ENCODE peak calls at places on chromosomes 2 and 18, in four cellular contexts. One of them, this sample, is unnamed.
A peak's percentile ranks its signal among the peaks of the same experiment; 100 is the strongest.

GRCh38 chr2:111185496-111186022 is 64.8 kb downstream of the BCL2L11 start:
- DNase-seq in HepG2: no peak
- DNase-seq in prostate gland: peak; percentile 70
- DNase-seq in astrocyte of the spinal cord: no peak
- DNase-seq in this sample: no peak

GRCh38 chr2:174667461-174667860 is 69.9 kb upstream of the WIPF1 start:
- DNase-seq in HepG2: no peak
- DNase-seq in prostate gland: no peak
- DNase-seq in astrocyte of the spinal cord: no peak
- DNase-seq in this sample: no peak

GRCh38 chr18:77123313-77124231 is 9.0 kb downstream of the MBP start:
- DNase-seq in HepG2: no peak
- DNase-seq in prostate gland: no peak
- DNase-seq in astrocyte of the spinal cord: no peak
- DNase-seq in this sample: no peak

GRCh38 chr18:8990276-8991031 is 112.0 kb upstream of the NDUFV2 start:
- DNase-seq in HepG2: no peak
- DNase-seq in prostate gland: no peak
- DNase-seq in astrocyte of the spinal cord: peak; percentile 32
- DNase-seq in this sample: peak; percentile 8

GRCh38 chr2:241820625-241821384 is 11.8 kb downstream of the NEU4 start:
- DNase-seq in HepG2: no peak
- DNase-seq in prostate gland: no peak
- DNase-seq in astrocyte of the spinal cord: no peak
- DNase-seq in this sample: no peak

GRCh38 chr2:127893494-127893893 is 7.7 kb upstream of the AMMECR1L start:
- DNase-seq in HepG2: peak; percentile 28
- DNase-seq in prostate gland: no peak
- DNase-seq in astrocyte of the spinal cord: no peak
- DNase-seq in this sample: no peak

GRCh38 chr2:153770359-153770991 is 101.2 kb upstream of the GALNT13 start:
- DNase-seq in HepG2: no peak
- DNase-seq in prostate gland: no peak
- DNase-seq in astrocyte of the spinal cord: no peak
- DNase-seq in this sample: no peak

GRCh38 chr2:74821177-74822124 is 12.5 kb upstream of the HK2 start:
- DNase-seq in HepG2: peak; percentile 43
- DNase-seq in prostate gland: no peak
- DNase-seq in astrocyte of the spinal cord: no peak
- DNase-seq in this sample: no peak

GRCh38 chr2:197904446-197904845 is 100.1 kb downstream of the PLCL1 start:
- DNase-seq in HepG2: no peak
- DNase-seq in prostate gland: no peak
- DNase-seq in astrocyte of the spinal cord: no peak
- DNase-seq in this sample: no peak

GRCh38 chr2:133271105-133271504 is 297.2 kb downstream of the NCKAP5 start:
- DNase-seq in HepG2: no peak
- DNase-seq in prostate gland: no peak
- DNase-seq in astrocyte of the spinal cord: peak; percentile 61
- DNase-seq in this sample: no peak

GRCh38 chr18:30358545-30358944 is 684.0 kb downstream of the DSC3 start:
- DNase-seq in HepG2: no peak
- DNase-seq in prostate gland: no peak
- DNase-seq in astrocyte of the spinal cord: peak; percentile 59
- DNase-seq in this sample: no peak

GRCh38 chr2:216742411-216742810 is 47.1 kb upstream of the IGFBP5 start:
- DNase-seq in HepG2: no peak
- DNase-seq in prostate gland: no peak
- DNase-seq in astrocyte of the spinal cord: no peak
- DNase-seq in this sample: no peak

GRCh38 chr2:219284501-219285347 is 5.6 kb downstream of the DNAJB2 start:
- DNase-seq in HepG2: no peak
- DNase-seq in prostate gland: no peak
- DNase-seq in astrocyte of the spinal cord: no peak
- DNase-seq in this sample: no peak

DNA sequence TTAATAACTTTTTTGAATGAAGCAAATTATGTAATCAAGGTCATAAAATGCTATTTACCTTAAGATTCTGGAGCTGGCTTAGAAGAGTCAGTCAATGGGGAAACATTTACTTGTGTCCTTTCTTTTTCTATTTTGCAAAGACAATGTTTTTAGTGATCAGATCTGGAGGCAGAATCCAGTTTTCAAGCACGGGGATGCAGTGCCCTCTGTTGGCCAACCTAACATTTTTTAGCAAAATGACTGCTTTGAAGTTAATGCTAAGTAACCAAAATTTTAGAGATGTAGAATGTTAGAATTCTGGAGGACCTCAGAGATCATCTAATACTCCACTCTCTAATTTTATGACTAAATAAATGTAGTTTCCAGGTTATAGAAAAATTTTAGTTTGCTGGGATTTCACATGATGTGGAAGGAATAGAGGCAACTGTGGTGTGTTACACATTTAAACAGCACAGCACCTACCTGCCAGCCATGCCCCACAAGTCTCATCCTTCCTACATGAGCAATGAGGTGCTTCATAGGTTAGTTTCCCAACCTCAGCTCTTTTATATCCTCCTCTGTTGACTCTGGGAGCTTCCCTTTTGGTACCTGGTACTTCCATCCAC is 23.6 kb upstream of the SLC9A4 start:
- DNase-seq in HepG2: peak; percentile 23
- DNase-seq in prostate gland: peak; percentile 24
- DNase-seq in astrocyte of the spinal cord: peak; percentile 57
- DNase-seq in this sample: no peak
- TF ChIP-seq CTCF in HepG2: peak; percentile 72
- TF ChIP-seq CTCF in prostate gland: peak; percentile 55
- TF ChIP-seq CTCF in astrocyte of the spinal cord: peak; percentile 68
- TF ChIP-seq CTCF in this sample: peak; percentile 73

DNA sequence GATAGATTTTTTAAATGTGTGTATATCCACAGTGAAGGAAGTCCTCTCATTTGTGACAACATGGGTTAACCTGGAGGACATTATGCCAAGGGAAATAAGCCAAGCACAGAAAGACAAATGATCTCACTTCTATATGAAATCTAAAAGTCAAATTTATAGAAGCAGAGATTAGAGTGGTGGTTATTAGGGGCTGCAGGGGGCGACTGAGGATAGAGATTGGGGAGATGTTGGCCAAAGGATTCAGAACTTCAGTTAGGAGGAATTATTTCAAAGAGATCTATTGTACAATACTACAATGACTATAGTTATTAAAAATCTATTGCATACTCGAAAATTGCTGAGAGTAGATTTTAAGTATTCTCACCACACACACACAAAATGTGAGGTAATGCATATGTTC is 252.4 kb upstream of the SLC39A10 start:
- DNase-seq in HepG2: no peak
- DNase-seq in prostate gland: no peak
- DNase-seq in astrocyte of the spinal cord: no peak
- DNase-seq in this sample: no peak
- TF ChIP-seq CTCF in HepG2: no peak
- TF ChIP-seq CTCF in prostate gland: no peak
- TF ChIP-seq CTCF in astrocyte of the spinal cord: no peak
- TF ChIP-seq CTCF in this sample: peak; percentile 18

DNA sequence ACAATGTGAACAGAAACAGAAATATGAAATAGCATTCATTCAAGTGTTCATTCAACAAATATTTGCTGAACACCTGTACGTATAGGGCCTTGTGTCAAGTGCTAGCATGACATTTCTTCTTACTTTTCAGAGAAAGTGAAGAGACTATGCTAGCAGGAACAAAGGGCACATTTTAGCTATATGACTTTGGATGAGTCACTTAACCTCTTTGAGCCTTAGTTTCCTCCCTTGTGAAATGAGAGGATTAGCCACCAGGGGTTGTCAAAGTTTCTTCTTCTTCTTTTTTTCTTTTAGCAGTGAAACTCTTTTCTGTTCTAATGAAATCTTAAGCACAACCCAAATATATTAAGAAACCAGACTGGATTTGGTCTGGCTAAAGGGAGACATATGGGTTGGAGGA is 53.1 kb downstream of the FIGN start:
- DNase-seq in HepG2: peak; percentile 56
- DNase-seq in prostate gland: no peak
- DNase-seq in astrocyte of the spinal cord: peak; percentile 46
- DNase-seq in this sample: no peak
- TF ChIP-seq CTCF in HepG2: no peak
- TF ChIP-seq CTCF in prostate gland: no peak
- TF ChIP-seq CTCF in astrocyte of the spinal cord: peak; percentile 36
- TF ChIP-seq CTCF in this sample: peak; percentile 2

GRCh38 chr18:29191263-29191662 is 1014.3 kb upstream of the CDH2 start:
- DNase-seq in HepG2: peak; percentile 1
- DNase-seq in prostate gland: no peak
- DNase-seq in astrocyte of the spinal cord: peak; percentile 16
- DNase-seq in this sample: no peak
- TF ChIP-seq CTCF in HepG2: peak; percentile 44
- TF ChIP-seq CTCF in prostate gland: no peak
- TF ChIP-seq CTCF in astrocyte of the spinal cord: peak; percentile 51
- TF ChIP-seq CTCF in this sample: peak; percentile 37

DNA sequence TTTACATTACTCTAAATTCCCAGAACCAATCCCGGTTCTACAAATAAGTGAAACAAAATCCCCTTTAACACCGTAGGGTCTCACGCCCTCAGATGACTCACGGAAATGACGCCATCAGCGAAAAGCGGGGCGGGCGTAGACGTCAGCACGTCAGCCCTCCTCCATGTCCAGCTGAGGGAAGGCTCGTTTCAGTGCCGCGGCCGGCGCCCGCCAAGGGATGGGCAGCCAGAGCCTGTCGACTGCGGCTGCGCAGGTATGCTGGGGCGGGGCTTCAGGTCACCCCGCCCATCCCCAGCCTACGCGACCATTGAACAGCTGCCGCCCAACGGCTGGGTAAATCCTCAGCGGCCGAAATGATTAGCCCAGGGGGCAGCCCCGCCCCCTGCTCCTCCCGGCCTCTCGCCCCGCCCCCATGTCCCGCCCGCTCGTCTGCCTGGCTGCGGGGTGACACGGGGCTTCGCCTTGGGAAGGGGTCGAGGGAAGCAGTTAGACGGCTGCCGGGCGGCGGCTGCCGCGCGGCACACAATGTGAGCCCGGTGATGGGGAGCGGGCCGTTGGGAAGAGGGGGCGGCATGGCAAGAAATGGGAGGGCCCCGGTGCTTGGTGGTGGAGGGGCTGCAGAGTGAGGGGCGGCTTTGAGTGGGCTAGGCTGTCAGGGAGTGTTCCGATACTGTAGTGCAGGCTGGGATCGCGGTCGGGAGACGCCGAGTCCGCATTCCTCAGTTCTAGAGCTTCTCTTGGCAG is at the start of gene NBEAL1:
- DNase-seq in HepG2: peak; percentile 97
- DNase-seq in prostate gland: peak; percentile 98
- DNase-seq in astrocyte of the spinal cord: peak; percentile 100
- DNase-seq in this sample: peak; percentile 99
- TF ChIP-seq CTCF in HepG2: no peak
- TF ChIP-seq CTCF in prostate gland: no peak
- TF ChIP-seq CTCF in astrocyte of the spinal cord: no peak
- TF ChIP-seq CTCF in this sample: no peak

DNA sequence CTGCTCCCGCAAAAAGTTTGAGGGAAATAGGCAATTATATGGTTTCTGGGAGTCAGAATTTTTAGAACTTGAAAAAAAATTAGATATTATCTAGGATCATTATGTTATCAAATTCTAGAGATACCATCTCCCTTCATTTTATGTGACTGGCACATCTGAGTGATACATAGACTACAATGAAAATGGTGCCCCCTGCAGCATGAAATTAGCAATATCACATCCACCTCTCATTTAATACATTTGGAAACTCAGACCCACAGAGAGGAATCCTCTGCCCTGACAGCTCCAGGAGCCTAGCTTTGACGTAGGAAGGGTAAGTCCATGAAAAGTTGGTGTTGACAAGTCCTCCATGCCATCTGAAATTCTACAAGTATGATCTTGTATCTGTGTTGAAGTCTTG is 381.6 kb downstream of the SUCLG1 start:
- DNase-seq in HepG2: peak; percentile 20
- DNase-seq in prostate gland: no peak
- DNase-seq in astrocyte of the spinal cord: no peak
- DNase-seq in this sample: no peak
- TF ChIP-seq CTCF in HepG2: peak; percentile 57
- TF ChIP-seq CTCF in prostate gland: peak; percentile 58
- TF ChIP-seq CTCF in astrocyte of the spinal cord: peak; percentile 14
- TF ChIP-seq CTCF in this sample: no peak

GRCh38 chr18:59376351-59376935 is 17.4 kb upstream of the LMAN1 start:
- DNase-seq in HepG2: no peak
- DNase-seq in prostate gland: no peak
- DNase-seq in astrocyte of the spinal cord: no peak
- DNase-seq in this sample: no peak

GRCh38 chr18:59377938-59378337 is 18.9 kb upstream of the LMAN1 start:
- DNase-seq in HepG2: no peak
- DNase-seq in prostate gland: no peak
- DNase-seq in astrocyte of the spinal cord: no peak
- DNase-seq in this sample: no peak

GRCh38 chr18:59374112-59374511 is 15.0 kb upstream of the LMAN1 start:
- DNase-seq in HepG2: no peak
- DNase-seq in prostate gland: no peak
- DNase-seq in astrocyte of the spinal cord: no peak
- DNase-seq in this sample: no peak

DNA sequence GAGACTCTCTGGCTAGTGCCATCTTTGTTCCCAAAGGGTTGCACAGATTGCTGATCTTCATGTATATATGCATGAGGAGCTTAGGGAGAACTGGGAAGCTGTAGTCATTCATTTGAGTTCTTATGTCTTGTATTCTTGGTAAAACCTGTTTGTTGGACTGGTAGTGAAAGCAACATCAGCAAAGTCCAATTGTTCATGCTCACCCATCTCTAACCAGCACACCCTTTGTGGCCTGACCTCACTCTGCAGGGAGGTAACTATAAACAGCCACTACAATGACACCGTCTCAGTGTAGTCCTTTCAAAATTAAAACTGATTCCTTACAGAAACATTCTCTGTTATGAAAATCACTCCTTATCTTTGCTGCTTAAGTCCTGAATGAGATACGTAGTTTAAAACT is 13.9 kb upstream of the LMAN1 start:
- DNase-seq in HepG2: no peak
- DNase-seq in prostate gland: no peak
- DNase-seq in astrocyte of the spinal cord: no peak
- DNase-seq in this sample: no peak
- TF ChIP-seq CTCF in HepG2: no peak
- TF ChIP-seq CTCF in prostate gland: no peak
- TF ChIP-seq CTCF in astrocyte of the spinal cord: no peak
- TF ChIP-seq CTCF in this sample: no peak